ENCODE peak calls at places on chromosomes 16 and 17, in nine cellular contexts. L is neural progenitor cell, V is transverse colon, U is Calu3, Q is NB4, E is cardiac muscle cell, F is prostate gland, Z is pancreas, H is fibroblast of mammary gland. B is an unnamed sample.

GRCh38 chr16:1641261-1641660 is 29.1 kb downstream of the CRAMP1 start:
- DNase-seq in Q (no peak), H (no peak), Z (no peak), U (no peak), V (no peak), E (no peak), L (no peak), F (no peak), B (no peak)

GRCh38 chr16:57951204-57951960 is 19.5 kb downstream of the CNGB1 start:
- DNase-seq in Z (no peak), L (no peak), V (no peak), U (no peak), E (no peak), H (no peak), F (no peak), Q (no peak), B (no peak)

GRCh38 chr16:89827383-89828198 is 684 bp upstream of the SPIRE2 start:
- DNase-seq in Z (peak; percentile 84), V (peak; percentile 72), E (peak; percentile 54), Q (peak; percentile 59), H (peak; percentile 59), L (peak; percentile 74), F (peak; percentile 46), U (peak; percentile 55), B (peak; percentile 57)

GRCh38 chr17:62804025-62804424 is 4.1 kb downstream of the MARCHF10 start:
- DNase-seq in E (no peak), V (no peak), L (no peak), Z (no peak), H (no peak), U (no peak), F (no peak), Q (no peak), B (no peak)

GRCh38 chr16:89392881-89393730 is 97.3 kb downstream of the ANKRD11 start:
- DNase-seq in Q (no peak), E (no peak), F (no peak), Z (peak; percentile 25), L (no peak), H (no peak), U (no peak), V (no peak), B (no peak)

GRCh38 chr17:4509402-4509801 is 10.7 kb downstream of the SPNS2 start:
- DNase-seq in L (no peak), E (no peak), Q (peak; percentile 43), U (no peak), H (no peak), V (no peak), Z (no peak), F (no peak), B (no peak)

GRCh38 chr16:4556580-4556979 is 440 bp downstream of the C16orf96 start:
- DNase-seq in F (no peak), U (peak; percentile 20), Q (no peak), H (no peak), Z (peak; percentile 43), L (no peak), E (no peak), V (no peak), B (no peak)

GRCh38 chr17:37585066-37585465 is 24.2 kb downstream of the SYNRG start:
- DNase-seq in Q (no peak), U (no peak), L (no peak), E (no peak), F (no peak), V (no peak), Z (no peak), H (no peak), B (no peak)

GRCh38 chr16:29877266-29877961 is 14.4 kb upstream of the CDIPT start:
- DNase-seq in H (peak; percentile 50), E (peak; percentile 64), U (no peak), F (no peak), Q (peak; percentile 70), Z (no peak), L (peak; percentile 97), V (no peak), B (peak; percentile 16)

GRCh38 chr17:54900457-54901229 is at the start of gene TOM1L1:
- DNase-seq in L (peak; percentile 93), U (peak; percentile 84), Z (peak; percentile 95), F (peak; percentile 75), H (peak; percentile 48), Q (no peak), E (peak; percentile 88), V (peak; percentile 89), B (peak; percentile 87)

GRCh38 chr17:80455328-80455710 is 21.1 kb downstream of the NPTX1 start:
- DNase-seq in L (peak; percentile 86), V (peak; percentile 58), H (no peak), Q (no peak), F (no peak), E (peak; percentile 71), Z (peak; percentile 85), U (peak; percentile 56), B (peak; percentile 29)

GRCh38 chr17:18038149-18038850 is 668 bp downstream of the ATPAF2 start:
- DNase-seq in U (no peak), V (no peak), H (no peak), Q (peak; percentile 83), E (no peak), Z (no peak), F (no peak), L (no peak), B (no peak)

GRCh38 chr16:11431915-11432465 is 86.7 kb downstream of the RMI2 start:
- DNase-seq in Z (no peak), L (no peak), Q (no peak), E (no peak), V (no peak), U (no peak), H (peak; percentile 81), F (no peak), B (peak; percentile 66)

GRCh38 chr17:39769974-39770587 is 32.3 kb downstream of the GRB7 start:
- DNase-seq in H (peak; percentile 39), F (peak; percentile 62), Z (no peak), L (no peak), E (no peak), U (peak; percentile 100), Q (no peak), V (no peak), B (peak; percentile 23)

GRCh38 chr16:31200821-31201510 is 1.6 kb downstream of the PYCARD start:
- DNase-seq in H (peak; percentile 48), Z (no peak), V (no peak), F (no peak), L (no peak), Q (peak; percentile 88), U (peak; percentile 37), E (no peak), B (peak; percentile 78)

GRCh38 chr17:32111141-32111771 is 31.0 kb upstream of the RHOT1 start:
- DNase-seq in Q (peak; percentile 66), U (peak; percentile 40), Z (no peak), E (peak; percentile 22), H (peak; percentile 57), F (peak; percentile 32), V (peak; percentile 33), L (peak; percentile 60), B (peak; percentile 73)

GRCh38 chr17:62778990-62779681 is 29.0 kb downstream of the MARCHF10 start:
- DNase-seq in Z (no peak), H (peak; percentile 98), L (no peak), U (peak; percentile 75), Q (no peak), E (no peak), V (peak; percentile 25), F (peak; percentile 14), B (peak; percentile 98)

GRCh38 chr16:79484237-79484636 is 116.3 kb downstream of the MAF start:
- DNase-seq in V (no peak), H (no peak), Q (no peak), E (no peak), L (no peak), U (no peak), F (no peak), Z (no peak), B (no peak)

GRCh38 chr16:49493836-49494235 is 120.2 kb downstream of the C16orf78 start:
- DNase-seq in Z (no peak), U (no peak), E (no peak), V (no peak), L (no peak), Q (no peak), H (no peak), F (no peak), B (no peak)
- TF ChIP-seq CTCF in Z (no peak), U (no peak), E (no peak), V (no peak), L (no peak), Q (no peak), H (no peak), F (no peak), B (no peak)

DNA sequence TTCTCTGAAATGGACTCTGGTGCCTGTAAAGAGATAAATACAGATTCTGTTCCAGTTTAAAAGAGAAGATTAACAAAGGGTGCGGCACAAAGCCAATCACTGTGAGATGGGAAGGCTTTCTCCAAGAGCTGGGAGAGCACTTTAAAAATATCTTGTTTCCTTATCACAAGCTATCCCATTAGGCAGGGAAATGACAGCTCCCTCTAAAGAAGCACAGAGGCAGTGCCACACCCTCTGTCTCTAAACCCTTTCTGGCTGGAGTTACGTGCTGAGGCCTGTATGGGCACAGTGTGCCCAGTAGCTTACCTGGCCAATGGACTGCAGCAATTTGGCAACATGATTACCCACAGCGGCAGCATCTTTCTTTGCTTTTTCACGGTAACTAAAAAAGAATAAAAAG is 9.0 kb upstream of the TERB1 start:
- DNase-seq in Z (no peak), L (no peak), E (peak; percentile 52), H (no peak), V (no peak), U (no peak), F (no peak), Q (no peak), B (no peak)
- TF ChIP-seq CTCF in Z (no peak), L (no peak), E (no peak), H (no peak), V (no peak), U (no peak), F (no peak), Q (no peak), B (no peak)

DNA sequence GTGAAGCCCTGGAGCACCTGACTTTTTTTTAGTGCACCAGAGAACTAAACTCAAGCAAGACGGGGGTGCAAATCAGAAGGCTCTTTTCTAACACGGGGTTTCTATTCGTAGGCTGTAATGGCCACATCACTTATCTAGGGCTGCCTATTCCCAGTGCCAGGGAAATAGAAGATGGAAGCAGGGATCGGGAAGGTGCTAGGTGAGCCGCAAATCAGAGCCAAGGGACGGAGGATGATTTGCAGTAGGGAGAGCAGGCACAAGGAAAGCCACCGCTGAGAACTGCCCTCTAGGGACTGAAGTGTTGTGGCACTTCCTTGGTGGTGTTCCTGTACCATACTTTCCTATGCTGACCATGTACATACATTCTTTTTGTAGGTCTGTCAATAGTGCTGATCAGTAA is 7.8 kb upstream of the SLC46A1 start:
- DNase-seq in Q (no peak), Z (no peak), L (no peak), V (no peak), U (no peak), F (no peak), E (no peak), H (no peak), B (no peak)
- TF ChIP-seq CTCF in Q (no peak), Z (no peak), L (no peak), V (no peak), U (no peak), F (no peak), E (no peak), H (no peak), B (no peak)

DNA sequence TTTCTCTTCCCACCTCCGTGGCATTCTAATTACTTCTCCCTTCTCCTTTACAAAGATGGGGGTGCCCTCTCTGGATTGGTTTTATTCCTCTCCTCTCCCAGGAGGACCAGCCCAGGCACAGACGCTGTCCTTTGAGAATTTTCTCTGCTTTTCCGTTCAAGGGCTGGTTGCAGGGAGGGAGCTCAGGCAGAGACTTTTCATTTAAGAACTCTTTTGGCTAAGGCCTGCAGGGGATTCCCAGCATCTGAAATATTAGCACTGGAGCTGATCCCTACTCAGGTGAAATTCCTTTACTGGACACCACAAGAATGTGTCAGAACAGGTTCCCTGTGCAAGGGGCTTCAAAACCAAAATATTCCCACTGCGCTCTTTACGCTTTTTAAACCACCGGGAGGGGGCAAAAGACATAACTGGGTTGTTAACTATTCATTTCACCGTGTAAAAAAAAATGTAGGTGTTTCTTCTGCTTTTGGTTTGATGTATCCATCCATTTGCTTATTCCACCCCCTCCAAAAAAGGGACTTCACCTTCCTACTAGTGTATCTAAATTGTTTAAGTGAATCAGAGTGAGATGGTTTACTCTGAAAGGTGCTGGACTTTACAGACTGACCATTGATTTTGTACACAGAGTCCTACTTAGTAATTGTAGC is 1.4 kb downstream of the NFAT5 start:
- DNase-seq in U (peak; percentile 45), L (no peak), F (peak; percentile 29), V (no peak), E (peak; percentile 66), Q (peak; percentile 52), Z (no peak), H (no peak), B (no peak)
- TF ChIP-seq CTCF in U (no peak), L (peak; percentile 28), F (no peak), V (no peak), E (peak; percentile 17), Q (no peak), Z (peak; percentile 11), H (peak; percentile 30), B (peak; percentile 14)